ENCODE peak calls at places on chromosome 13, in eight cellular contexts. G is heart right ventricle; M is B cell; W is activated CD8-positive, alpha-beta memory T cell treated with anti-CD3 and anti-CD28 coated beads for 1 hour; U is NCI-H1092; K is stimulated activated CD8-positive, alpha-beta memory T cell treated with anti-CD3 and anti-CD28 coated beads, Interleukin-7, amount 100 ng/mL, for 1 hour; L is T follicular helper cell; D is substantia nigra. A is an unnamed sample.

GRCh38 chr13:106528711-106529414 is 6.6 kb downstream of the EFNB2 start:
- DNase-seq in G (no peak), M (no peak), W (no peak), U (no peak), K (no peak), L (no peak), D (no peak), A (no peak)

GRCh38 chr13:95197548-95197947 is 103.7 kb downstream of the ABCC4 start:
- DNase-seq in G (no peak), M (no peak), W (no peak), U (no peak), K (no peak), L (no peak), D (no peak), A (no peak)

GRCh38 chr13:27923794-27924528 is 4.2 kb downstream of the PDX1 start:
- DNase-seq in G (no peak), M (no peak), W (no peak), U (no peak), K (no peak), L (no peak), D (no peak), A (no peak)

GRCh38 chr13:60590775-60591174 is 193.8 kb downstream of the TDRD3 start:
- DNase-seq in G (no peak), M (no peak), W (no peak), U (no peak), K (no peak), L (no peak), D (no peak), A (no peak)

GRCh38 chr13:27924529-27925141 is 4.8 kb downstream of the PDX1 start:
- DNase-seq in G (no peak), M (no peak), W (no peak), U (no peak), K (no peak), L (no peak), D (no peak), A (no peak)

GRCh38 chr13:28220166-28220565 is 81.8 kb downstream of the PAN3 start:
- DNase-seq in G (no peak), M (no peak), W (no peak), U (no peak), K (no peak), L (no peak), D (no peak), A (no peak)

GRCh38 chr13:94548382-94549240 is 47.3 kb downstream of the TGDS start:
- DNase-seq in G (peak; percentile 35), M (peak; percentile 63), W (no peak), U (peak; percentile 62), K (no peak), L (peak; percentile 8), D (peak; percentile 22), A (peak; percentile 65)

GRCh38 chr13:99269627-99270252 is 11.6 kb upstream of the GPR18 start:
- DNase-seq in G (no peak), M (peak; percentile 59), W (no peak), U (peak; percentile 32), K (no peak), L (peak; percentile 19), D (no peak), A (peak; percentile 34)

GRCh38 chr13:37869756-37870488 is at the start of gene TRPC4:
- DNase-seq in G (peak; percentile 25), M (no peak), W (no peak), U (peak; percentile 23), K (no peak), L (no peak), D (no peak), A (peak; percentile 87)

GRCh38 chr13:114034481-114034891 is 60.6 kb upstream of the C13orf46 start:
- DNase-seq in G (no peak), M (no peak), W (no peak), U (no peak), K (no peak), L (no peak), D (no peak), A (no peak)

GRCh38 chr13:109784590-109785140 is 1.7 kb downstream of the IRS2 start:
- DNase-seq in G (peak; percentile 70), M (no peak), W (no peak), U (peak; percentile 59), K (peak; percentile 35), L (peak; percentile 50), D (no peak), A (peak; percentile 80)

GRCh38 chr13:70960841-70961443 is 852.7 kb upstream of the KLHL1 start:
- DNase-seq in G (no peak), M (no peak), W (no peak), U (no peak), K (no peak), L (no peak), D (no peak), A (peak; percentile 34)

GRCh38 chr13:113880651-113881611 is 17.1 kb upstream of the GAS6 start:
- DNase-seq in G (no peak), M (peak; percentile 11), W (no peak), U (no peak), K (no peak), L (no peak), D (no peak), A (no peak)

GRCh38 chr13:113074876-113075275 is 30.7 kb upstream of the F7 start:
- DNase-seq in G (no peak), M (no peak), W (no peak), U (no peak), K (no peak), L (no peak), D (no peak), A (no peak)

GRCh38 chr13:51769455-51770127 is 34.4 kb downstream of the DHRS12 start:
- DNase-seq in G (no peak), M (no peak), W (no peak), U (no peak), K (no peak), L (no peak), D (no peak), A (no peak)

GRCh38 chr13:39527961-39528720 is 74.9 kb downstream of the LHFPL6 start:
- DNase-seq in G (no peak), M (no peak), W (no peak), U (no peak), K (no peak), L (no peak), D (no peak), A (no peak)

GRCh38 chr13:81987159-81987558 is 1646.2 kb upstream of the SPRY2 start:
- DNase-seq in G (no peak), M (no peak), W (no peak), U (no peak), K (no peak), L (no peak), D (no peak), A (peak; percentile 5)

GRCh38 chr13:47555235-47555634 is 445.8 kb downstream of the SUCLA2 start:
- DNase-seq in G (no peak), M (no peak), W (no peak), U (no peak), K (no peak), L (no peak), D (no peak), A (no peak)

GRCh38 chr13:97015661-97016350 is 21.5 kb upstream of the OXGR1 start:
- DNase-seq in G (no peak), M (no peak), W (no peak), U (no peak), K (no peak), L (no peak), D (no peak), A (no peak)

GRCh38 chr13:41746259-41746658 is 214.7 kb downstream of the VWA8 start:
- DNase-seq in G (no peak), M (no peak), W (no peak), U (no peak), K (no peak), L (no peak), D (no peak), A (no peak)

GRCh38 chr13:113491418-113491883 is 940 bp upstream of the DCUN1D2 start:
- DNase-seq in G (peak; percentile 40), M (no peak), W (no peak), U (no peak), K (no peak), L (no peak), D (no peak), A (peak; percentile 34)

GRCh38 chr13:30985637-30986205 is 53.3 kb downstream of the TEX26 start:
- DNase-seq in G (no peak), M (no peak), W (no peak), U (no peak), K (no peak), L (no peak), D (no peak), A (no peak)

GRCh38 chr13:52160053-52160452 is 656 bp upstream of the NEK3 start:
- DNase-seq in G (no peak), M (no peak), W (no peak), U (no peak), K (no peak), L (no peak), D (no peak), A (no peak)

GRCh38 chr13:95660981-95661581 is 15.9 kb upstream of the DNAJC3 start:
- DNase-seq in G (no peak), M (no peak), W (no peak), U (peak; percentile 50), K (no peak), L (no peak), D (no peak), A (peak; percentile 42)

GRCh38 chr13:102902789-102903347 is 57.0 kb downstream of the ERCC5 start:
- DNase-seq in G (peak; percentile 47), M (no peak), W (no peak), U (no peak), K (no peak), L (no peak), D (no peak), A (no peak)